ENCODE peak calls at places on chromosome 14, in four cellular contexts. N is CD4-positive, CD25-positive, alpha-beta regulatory T cell; L is upper lobe of right lung; P is stimulated activated CD8-positive, alpha-beta memory T cell treated with anti-CD3 and anti-CD28 coated beads, Interleukin-12 subunit alpha, Interleukin-12 subunit beta, amount 100 ng/mL, for 1 hour. E is an unnamed sample.

GRCh38 chr14:57656853-57657252 is 163.2 kb upstream of the CCDC198 start:
- DNase-seq in N (no peak), L (no peak), P (no peak), E (no peak)

GRCh38 chr14:79586401-79586800 is 624.9 kb downstream of the DIO2 start:
- DNase-seq in N (no peak), L (peak; percentile 76), P (no peak), E (no peak)

GRCh38 chr14:65252471-65253255 is 150.3 kb upstream of the MAX start:
- DNase-seq in N (no peak), L (no peak), P (no peak), E (no peak)

GRCh38 chr14:39322807-39323206 is 89.1 kb downstream of the MIA2 start:
- DNase-seq in N (no peak), L (no peak), P (no peak), E (no peak)

GRCh38 chr14:21039059-21039422 is 3.1 kb upstream of the RNASE7 start:
- DNase-seq in N (no peak), L (peak; percentile 75), P (no peak), E (no peak)

GRCh38 chr14:59155886-59156285 is 32.6 kb upstream of the DAAM1 start:
- DNase-seq in N (no peak), L (no peak), P (no peak), E (no peak)

GRCh38 chr14:54366726-54367707 is 29.8 kb upstream of the CDKN3 start:
- DNase-seq in N (peak; percentile 33), L (no peak), P (peak; percentile 3), E (no peak)

GRCh38 chr14:85867450-85867849 is 337.5 kb downstream of the FLRT2 start:
- DNase-seq in N (no peak), L (no peak), P (no peak), E (no peak)

GRCh38 chr14:22838631-22839041 is 2.3 kb downstream of the MMP14 start:
- DNase-seq in N (no peak), L (no peak), P (no peak), E (no peak)